ENCODE peak calls at places on chromosomes 4 and X, in ten cellular contexts. B, R, M, Z, O, E, W, S, P and Q are unnamed samples.

GRCh38 chr4:100695871-100696270 is 178.0 kb upstream of the EMCN start:
- DNase-seq in O (no peak), Z (no peak), W (no peak), M (no peak), S (no peak), B (no peak), R (no peak), P (no peak), E (no peak), Q (no peak)

GRCh38 chr4:13289391-13289790 is 194.7 kb downstream of the RAB28 start:
- DNase-seq in R (no peak), M (no peak), E (no peak), O (no peak), S (peak), W (no peak), P (no peak), B (no peak), Z (peak), Q (no peak)

GRCh38 chr4:118683513-118683912 is 1.7 kb upstream of the METTL14 start:
- DNase-seq in W (no peak), B (no peak), Z (no peak), M (peak), P (no peak), R (no peak), S (no peak), O (no peak), E (no peak), Q (no peak)

GRCh38 chr4:109826719-109827118 is 1.1 kb upstream of the RRH start:
- DNase-seq in O (no peak), S (no peak), Z (peak), E (no peak), P (no peak), B (no peak), M (peak), R (no peak), W (no peak), Q (no peak)

GRCh38 chr4:84677995-84678394 is 95.1 kb downstream of the CDS1 start:
- DNase-seq in W (no peak), R (no peak), O (no peak), E (peak), Z (no peak), S (no peak), B (no peak), M (no peak), P (no peak), Q (no peak)

GRCh38 chr4:138114434-138114833 is 127.7 kb downstream of the SLC7A11 start:
- DNase-seq in R (no peak), Z (peak), S (no peak), B (no peak), P (no peak), O (no peak), M (no peak), E (no peak), W (no peak), Q (no peak)

GRCh38 chrX:148681605-148682004 is 181.2 kb downstream of the AFF2 start:
- DNase-seq in B (no peak), Z (no peak), P (no peak), O (no peak), S (no peak), W (no peak), M (no peak), E (no peak), R (no peak), Q (no peak)

GRCh38 chr4:1402021-1402515 is 4.2 kb downstream of the NKX1-1 start:
- DNase-seq in W (no peak), B (no peak), S (no peak), P (no peak), O (no peak), M (no peak), E (no peak), R (no peak), Z (no peak), Q (no peak)

GRCh38 chr4:94533405-94534223 is 81.9 kb downstream of the PDLIM5 start:
- DNase-seq in P (no peak), E (no peak), Z (no peak), M (no peak), R (no peak), W (no peak), O (no peak), B (no peak), S (no peak), Q (no peak)

GRCh38 chrX:123964155-123964554 is 2.6 kb downstream of the STAG2 start:
- DNase-seq in R (no peak), P (no peak), W (no peak), S (no peak), M (peak), Z (peak), O (no peak), B (no peak), E (no peak), Q (no peak)

GRCh38 chrX:41885724-41886123 is 37.6 kb downstream of the CASK start:
- DNase-seq in Z (no peak), S (no peak), R (no peak), O (no peak), E (no peak), W (no peak), M (no peak), B (no peak), P (no peak), Q (no peak)

GRCh38 chrX:98448524-98448923 is 1564.8 kb downstream of the RPA4 start:
- DNase-seq in R (no peak), Z (no peak), P (no peak), B (no peak), W (no peak), E (no peak), M (no peak), O (no peak), S (no peak), Q (no peak)

GRCh38 chr4:115113382-115114106 is at the start of gene NDST4:
- DNase-seq in E (no peak), B (no peak), O (no peak), P (no peak), R (no peak), Z (no peak), S (no peak), M (no peak), W (no peak), Q (no peak)

GRCh38 chr4:106315968-106316772 is at the start of the genes AIMP1 and TBCK:
- DNase-seq in M (peak), O (peak), S (peak), B (peak), R (peak), W (peak), P (peak), Z (peak), E (peak), Q (peak)
- TF ChIP-seq POLR2A in M (peak), O (peak), S (peak), B (peak), R (peak), W (peak), P (peak), Z (peak), E (peak), Q (peak)

DNA sequence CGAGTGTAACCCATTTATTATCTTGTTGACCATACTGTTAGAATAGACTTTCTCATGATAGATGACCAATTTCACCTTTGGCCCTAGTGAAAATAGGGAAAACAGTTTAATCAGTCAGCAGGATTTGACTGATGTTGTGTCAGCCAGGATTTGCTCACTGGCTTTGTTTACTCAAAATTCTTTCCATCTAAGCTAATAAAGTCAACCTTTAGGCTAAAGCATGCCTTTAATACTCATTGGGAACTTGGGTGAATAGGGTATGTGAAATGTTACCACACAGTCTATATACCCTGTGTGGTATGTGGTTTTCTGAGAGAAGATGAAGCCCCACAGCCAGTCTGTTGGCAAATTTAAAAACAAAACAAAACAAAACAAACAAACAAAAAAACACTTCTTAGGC is 18.7 kb upstream of the SPANXB1 start:
- DNase-seq in Z (no peak), M (no peak), E (no peak), S (no peak), R (no peak), O (no peak), W (no peak), P (no peak), B (no peak), Q (no peak)
- TF ChIP-seq POLR2A in Z (no peak), M (no peak), E (no peak), S (no peak), R (no peak), O (no peak), W (no peak), P (no peak), B (no peak), Q (no peak)

GRCh38 chrX:3738489-3738888 is 25.0 kb upstream of the PRKX start:
- DNase-seq in S (no peak), P (no peak), B (no peak), W (no peak), R (no peak), O (no peak), E (no peak), M (no peak), Z (no peak), Q (no peak)
- TF ChIP-seq POLR2A in S (no peak), P (no peak), B (no peak), W (no peak), R (no peak), O (no peak), E (no peak), M (no peak), Z (no peak), Q (no peak)

GRCh38 chr4:74096265-74096980 is 2.6 kb downstream of the CXCL2 start:
- DNase-seq in E (no peak), O (no peak), M (no peak), S (no peak), R (no peak), W (no peak), B (no peak), Z (no peak), P (no peak), Q (no peak)

GRCh38 chr4:74097161-74097560 is 1.8 kb downstream of the CXCL2 start:
- DNase-seq in M (no peak), W (no peak), P (no peak), B (no peak), E (no peak), S (no peak), O (no peak), R (no peak), Z (no peak), Q (no peak)

GRCh38 chr4:74097631-74098550 is 1.1 kb downstream of the CXCL2 start:
- DNase-seq in M (peak), Z (no peak), O (no peak), S (no peak), E (no peak), P (no peak), B (no peak), W (no peak), R (no peak), Q (no peak)

GRCh38 chr4:74100531-74100930 is 1.5 kb upstream of the CXCL2 start:
- DNase-seq in W (no peak), S (no peak), M (no peak), P (no peak), Z (no peak), O (no peak), B (no peak), R (no peak), E (no peak), Q (no peak)

DNA sequence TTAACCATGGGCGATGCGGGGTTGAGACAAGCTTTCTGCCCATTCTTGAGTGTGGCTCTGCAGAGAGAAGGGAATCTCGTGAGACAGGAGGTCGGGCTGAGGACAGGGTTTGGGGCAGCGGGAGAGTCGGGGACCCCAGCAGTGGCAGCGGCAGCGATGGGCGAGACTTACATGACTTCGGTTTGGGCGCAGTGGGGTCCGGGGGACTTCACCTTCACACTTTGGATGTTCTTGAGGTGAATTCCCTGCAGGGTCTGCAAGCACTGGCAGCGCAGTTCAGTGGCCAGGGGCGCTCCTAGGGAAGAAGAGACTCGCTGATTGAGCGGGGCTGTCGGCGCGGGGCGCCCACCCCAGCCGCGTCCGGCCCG is 383 bp downstream of the CXCL2 start:
- DNase-seq in W (no peak), O (no peak), B (no peak), P (no peak), S (no peak), E (no peak), Z (no peak), M (peak), R (no peak), Q (no peak)
- TF ChIP-seq POLR2A in W (no peak), O (no peak), B (no peak), P (no peak), S (no peak), E (no peak), Z (no peak), M (no peak), R (no peak), Q (no peak)

DNA sequence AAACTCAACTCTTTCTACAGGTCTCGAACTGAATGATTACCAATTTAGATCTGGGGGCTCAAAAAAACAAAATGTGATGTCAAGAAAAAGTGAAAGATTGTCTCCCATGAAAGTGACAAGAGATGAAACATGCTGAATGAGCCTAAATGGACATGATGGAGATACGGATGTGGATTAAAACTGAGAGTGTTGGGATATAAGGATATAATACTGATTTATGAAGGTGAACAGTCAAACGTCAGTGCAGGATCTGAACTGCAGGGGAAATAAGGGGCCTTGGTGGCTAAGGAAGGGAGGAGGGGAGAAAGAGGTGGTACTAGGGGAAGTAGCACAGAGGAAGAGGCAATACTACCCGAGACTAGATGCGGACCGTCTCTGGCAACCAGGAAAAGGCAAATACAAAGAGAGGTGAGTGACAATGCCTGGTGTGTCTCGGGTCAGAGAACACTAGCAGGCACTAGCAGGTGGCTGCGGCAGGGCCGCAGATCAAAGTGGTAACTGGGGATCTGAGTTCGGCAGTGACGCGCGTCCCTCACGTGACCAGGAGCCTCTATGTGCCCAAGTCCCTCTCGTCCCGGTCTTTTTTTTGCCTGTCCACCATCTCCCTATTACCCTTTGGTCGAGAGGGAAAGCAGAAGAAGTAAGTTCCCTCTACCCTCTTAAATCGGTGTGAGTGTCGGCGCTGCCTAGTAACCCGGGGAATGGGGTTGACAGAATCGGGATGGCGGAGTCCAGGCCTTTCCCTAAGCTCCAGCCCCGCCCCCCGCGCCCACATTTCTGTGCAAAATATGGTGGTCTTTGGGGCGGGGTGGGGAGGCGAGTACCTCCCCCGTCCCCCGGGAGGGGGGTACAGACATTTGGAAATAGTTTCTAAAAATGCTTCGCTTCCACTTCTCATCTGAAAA is at the start of gene TCEAL1:
- DNase-seq in S (peak), M (peak), R (no peak), P (peak), O (peak), B (peak), E (peak), W (no peak), Z (peak), Q (no peak)
- TF ChIP-seq POLR2A in S (no peak), M (no peak), R (no peak), P (no peak), O (no peak), B (peak), E (no peak), W (no peak), Z (no peak), Q (no peak)

GRCh38 chr4:153333874-153334273 is 10.6 kb upstream of the MND1 start:
- DNase-seq in R (no peak), E (no peak), W (no peak), B (no peak), M (no peak), O (no peak), Z (peak), P (no peak), S (no peak), Q (no peak)

GRCh38 chr4:153341575-153342090 is 2.9 kb upstream of the MND1 start:
- DNase-seq in E (no peak), O (no peak), P (no peak), B (no peak), W (peak), M (peak), Z (peak), R (peak), S (no peak), Q (no peak)

GRCh38 chr4:153335665-153336064 is 8.8 kb upstream of the MND1 start:
- DNase-seq in W (no peak), R (no peak), Z (peak), P (no peak), B (no peak), O (no peak), M (no peak), S (no peak), E (no peak), Q (no peak)

GRCh38 chr4:153332936-153333335 is 11.6 kb upstream of the MND1 start:
- DNase-seq in P (no peak), S (no peak), R (no peak), B (no peak), W (no peak), E (no peak), Z (peak), O (no peak), M (no peak), Q (no peak)

DNA sequence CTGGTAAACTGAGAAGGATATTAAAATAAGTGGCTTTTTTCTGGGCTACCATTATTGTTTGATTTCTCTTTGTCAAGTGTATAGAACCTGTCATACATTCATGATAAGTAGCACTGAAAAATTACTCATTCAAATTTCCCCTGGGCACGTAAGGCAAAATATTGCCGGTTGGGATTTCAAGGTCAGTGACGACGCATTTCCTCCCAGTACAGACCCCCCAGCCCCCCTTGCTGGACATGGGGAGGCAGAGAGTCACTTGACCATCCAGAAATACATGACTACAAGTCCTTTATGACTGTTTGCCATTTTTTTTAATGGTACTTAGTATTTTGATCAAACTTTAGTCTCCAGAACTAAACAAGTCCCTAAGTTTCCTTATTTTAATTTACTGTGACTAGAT is 6.8 kb upstream of the MND1 start:
- DNase-seq in P (no peak), S (peak), O (no peak), Z (no peak), M (no peak), W (no peak), B (no peak), R (no peak), E (no peak), Q (no peak)
- TF ChIP-seq POLR2A in P (no peak), S (no peak), O (no peak), Z (no peak), M (no peak), W (no peak), B (no peak), R (no peak), E (no peak), Q (no peak)

GRCh38 chr4:74640111-74640903 is 154.0 kb downstream of the BTC start:
- DNase-seq in W (no peak), B (no peak), R (no peak), E (no peak), S (peak), M (no peak), O (no peak), P (no peak), Z (peak), Q (no peak)
- TF ChIP-seq POLR2A in W (peak), B (no peak), R (no peak), E (no peak), S (no peak), M (no peak), O (no peak), P (no peak), Z (no peak), Q (no peak)

DNA sequence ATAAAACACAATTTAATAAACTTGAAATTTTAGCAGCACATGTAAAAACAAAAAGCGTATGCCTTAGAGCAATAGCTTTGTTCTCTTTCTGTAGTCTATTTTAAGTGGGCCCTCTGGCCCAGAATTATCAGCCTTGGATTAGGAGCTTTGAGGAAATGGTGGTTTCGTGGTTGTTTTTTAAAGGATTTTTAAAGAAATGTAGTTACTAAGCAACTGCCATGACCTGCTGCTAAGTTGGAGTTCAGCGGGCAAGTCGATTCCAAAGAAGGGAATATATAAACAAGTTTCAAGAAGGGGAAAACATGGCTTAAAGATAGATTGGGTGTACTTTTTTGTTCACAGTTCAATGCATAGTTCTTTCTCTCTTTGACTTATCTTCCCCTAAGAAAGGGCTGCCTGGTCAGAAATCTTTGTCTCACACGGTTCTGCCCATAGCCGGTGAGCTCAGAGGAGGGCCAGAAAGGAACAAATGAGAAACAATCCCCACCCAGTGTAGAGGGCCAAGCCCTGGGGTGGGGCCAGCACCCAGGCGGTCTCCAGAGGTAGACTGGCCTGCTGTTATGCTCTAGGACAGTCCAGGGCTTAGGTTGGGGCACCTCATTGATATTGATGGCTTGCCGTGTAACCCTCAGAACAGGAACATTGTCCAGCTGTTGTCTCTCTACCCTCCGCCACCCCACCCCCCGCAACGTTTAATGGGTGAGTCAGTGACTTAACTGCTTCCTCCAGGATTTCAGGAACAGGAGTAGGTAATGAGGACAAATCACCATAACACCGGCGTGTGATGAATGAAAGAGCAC is 32.5 kb downstream of the DLG3 start:
- DNase-seq in P (no peak), Z (peak), M (peak), W (peak), E (no peak), S (no peak), R (peak), O (peak), B (no peak), Q (no peak)
- TF ChIP-seq POLR2A in P (no peak), Z (peak), M (no peak), W (no peak), E (no peak), S (no peak), R (no peak), O (peak), B (no peak), Q (no peak)

GRCh38 chr4:153541426-153542096 is 75.4 kb downstream of the TMEM131L start:
- DNase-seq in P (no peak), S (no peak), W (no peak), B (no peak), E (no peak), R (peak), O (no peak), M (peak), Z (peak), Q (no peak)

GRCh38 chr4:153537493-153537960 is 71.4 kb downstream of the TMEM131L start:
- DNase-seq in B (no peak), S (no peak), P (no peak), Z (no peak), E (no peak), W (no peak), O (no peak), R (no peak), M (no peak), Q (no peak)

GRCh38 chr4:153538408-153539057 is 72.4 kb downstream of the TMEM131L start:
- DNase-seq in B (no peak), Z (peak), R (no peak), W (no peak), P (no peak), M (no peak), E (no peak), O (no peak), S (no peak), Q (no peak)

GRCh38 chr4:153542131-153542530 is 76.0 kb downstream of the TMEM131L start:
- DNase-seq in E (no peak), R (no peak), S (no peak), W (no peak), B (no peak), P (no peak), Z (no peak), M (no peak), O (no peak), Q (no peak)

GRCh38 chr4:153539058-153539826 is 73.1 kb downstream of the TMEM131L start:
- DNase-seq in W (no peak), S (no peak), O (no peak), Z (no peak), P (no peak), M (no peak), B (no peak), E (no peak), R (no peak), Q (no peak)
- TF ChIP-seq POLR2A in W (no peak), S (no peak), O (no peak), Z (no peak), P (no peak), M (no peak), B (no peak), E (no peak), R (no peak), Q (no peak)